ENCODE peak calls at places on chromosomes 11 and 22, in four cellular contexts. R is activated T-cell treated with anti-CD3 and anti-CD28 coated beads for 1 hour, B is substantia nigra, Y is fibroblast of lung. L is an unnamed sample.

GRCh38 chr22:37852418-37852817 is 3.2 kb downstream of the EIF3L start:
- DNase-seq in Y (no peak), R (no peak), B (no peak), L (no peak)

GRCh38 chr11:93198221-93198650 is 445 bp upstream of the SLC36A4 start:
- DNase-seq in B (no peak), R (no peak), Y (peak; percentile 55), L (no peak)

GRCh38 chr22:17130199-17130598 is 9.0 kb upstream of the TMEM121B start:
- DNase-seq in Y (no peak), B (no peak), R (no peak), L (no peak)

GRCh38 chr11:281486-282161 is 3.4 kb downstream of the NLRP6 start:
- DNase-seq in Y (no peak), R (no peak), B (no peak), L (no peak)

GRCh38 chr11:43852057-43852636 is 28.5 kb upstream of the ALKBH3 start:
- DNase-seq in R (peak; percentile 36), Y (peak; percentile 90), B (peak; percentile 28), L (no peak)

GRCh38 chr11:81569999-81570398 is 1163.7 kb downstream of the FAM181B start:
- DNase-seq in Y (no peak), B (no peak), R (no peak), L (no peak)

GRCh38 chr11:3134218-3134621 is 30.9 kb downstream of the OSBPL5 start:
- DNase-seq in R (no peak), Y (no peak), B (no peak), L (no peak)

GRCh38 chr11:45208135-45208534 is 61.7 kb downstream of the PRDM11 start:
- DNase-seq in R (no peak), Y (no peak), B (no peak), L (no peak)

GRCh38 chr11:113593698-113594308 is 112.3 kb downstream of the TMPRSS5 start:
- DNase-seq in B (peak; percentile 13), R (no peak), Y (no peak), L (no peak)

GRCh38 chr11:132874638-132875037 is 657.7 kb downstream of the OPCML start:
- DNase-seq in R (no peak), B (no peak), Y (peak; percentile 84), L (no peak)

GRCh38 chr11:1140642-1141490 is 16.9 kb upstream of the MUC5AC start:
- DNase-seq in Y (no peak), B (no peak), R (no peak), L (no peak)

GRCh38 chr11:133149698-133150097 is 382.6 kb downstream of the OPCML start:
- DNase-seq in B (no peak), R (no peak), Y (no peak), L (no peak)

GRCh38 chr11:44628730-44629361 is 63.4 kb downstream of the CD82 start:
- DNase-seq in R (no peak), B (no peak), Y (no peak), L (no peak)

GRCh38 chr22:37259540-37260029 is 15.5 kb upstream of the RAC2 start:
- DNase-seq in B (no peak), Y (peak; percentile 53), R (no peak), L (no peak)

GRCh38 chr11:2451916-2452694 is 7.3 kb downstream of the KCNQ1 start:
- DNase-seq in B (no peak), R (no peak), Y (no peak), L (no peak)

GRCh38 chr11:76744186-76745058 is 38.7 kb upstream of the TSKU start:
- DNase-seq in B (no peak), Y (peak; percentile 14), R (no peak), L (no peak)

GRCh38 chr22:22358686-22359085 is 114.1 kb downstream of the VPREB1 start:
- DNase-seq in Y (no peak), B (no peak), R (no peak), L (no peak)

GRCh38 chr11:133692371-133692770 is 152.9 kb downstream of the SPATA19 start:
- DNase-seq in Y (no peak), B (no peak), R (no peak), L (no peak)

GRCh38 chr11:17386331-17387084 is 2.0 kb downstream of the KCNJ11 start:
- DNase-seq in R (no peak), Y (peak; percentile 26), B (peak; percentile 50), L (peak; percentile 10)

GRCh38 chr11:67302571-67303131 is 679 bp upstream of the SSH3 start:
- DNase-seq in B (no peak), R (no peak), Y (peak; percentile 29), L (no peak)

GRCh38 chr22:42172385-42173172 is 42.0 kb upstream of the CYP2D6 start:
- DNase-seq in Y (peak; percentile 37), R (no peak), B (no peak), L (no peak)

GRCh38 chr11:130451261-130452019 is 3.0 kb downstream of the ADAMTS15 start:
- DNase-seq in B (no peak), Y (peak; percentile 76), R (no peak), L (no peak)

GRCh38 chr11:134264966-134265365 is 11.2 kb upstream of the GLB1L3 start:
- DNase-seq in Y (no peak), R (no peak), B (no peak), L (no peak)

GRCh38 chr11:75355051-75355450 is 3.6 kb upstream of the ARRB1 start:
- DNase-seq in R (no peak), Y (no peak), B (no peak), L (no peak)